ENCODE peak calls at places on chromosome 19, in ten cellular contexts. M is PC-3, J is uterus, G is cardiac muscle cell, P is psoas muscle, R is tibial nerve, Z is hepatocyte, I is heart left ventricle, O is upper lobe of right lung, H is AG04450. T is an unnamed sample. For H3K27me3, the result is how much of the 10 kb centered on the place peaks cover.

GRCh38 chr19:28465317-28466086 is 747.4 kb downstream of the UQCRFS1 start:
- DNase-seq in M (no peak), J (no peak), G (no peak), P (no peak), R (no peak), Z (no peak), I (no peak), O (no peak), H (no peak), T (no peak)

GRCh38 chr19:10227215-10227971 is 3.7 kb downstream of the S1PR2 start:
- DNase-seq in M (no peak), J (peak), G (peak), P (peak), R (peak), Z (no peak), I (peak), O (peak), H (no peak), T (no peak)

GRCh38 chr19:17942582-17943283 is 9.9 kb downstream of the CCDC124 start:
- DNase-seq in M (no peak), J (no peak), G (no peak), P (no peak), R (no peak), Z (no peak), I (no peak), O (no peak), H (no peak), T (no peak)

GRCh38 chr19:40629346-40629745 is 28.2 kb downstream of the LTBP4 start:
- DNase-seq in M (no peak), J (no peak), G (no peak), P (no peak), R (no peak), Z (no peak), I (no peak), O (no peak), H (no peak), T (no peak)

GRCh38 chr19:34480971-34481821 is at the start of gene WTIP:
- DNase-seq in M (peak), J (peak), G (peak), P (peak), R (peak), Z (peak), I (peak), O (peak), H (peak), T (peak)

GRCh38 chr19:57867868-57868492 is 18.3 kb downstream of the ZNF587 start:
- DNase-seq in M (no peak), J (no peak), G (no peak), P (no peak), R (no peak), Z (no peak), I (no peak), O (no peak), H (no peak), T (no peak)

GRCh38 chr19:7292950-7293794 is 1.0 kb downstream of the INSR start:
- DNase-seq in M (no peak), J (peak), G (peak), P (peak), R (no peak), Z (peak), I (peak), O (peak), H (no peak), T (no peak)

GRCh38 chr19:34173145-34173956 is 1.0 kb downstream of the LSM14A start:
- DNase-seq in M (peak), J (peak), G (peak), P (peak), R (peak), Z (peak), I (peak), O (no peak), H (no peak), T (no peak)

GRCh38 chr19:54654447-54655321 is 8.1 kb upstream of the LILRB4 start:
- DNase-seq in M (no peak), J (no peak), G (no peak), P (no peak), R (no peak), Z (no peak), I (no peak), O (no peak), H (no peak), T (no peak)

GRCh38 chr19:2974342-2974932 is 2.9 kb upstream of the TLE6 start:
- DNase-seq in M (no peak), J (peak), G (peak), P (peak), R (peak), Z (peak), I (peak), O (peak), H (no peak), T (no peak)

GRCh38 chr19:5403968-5404640 is 51.1 kb upstream of the ZNRF4 start:
- DNase-seq in M (peak), J (peak), G (peak), P (peak), R (peak), Z (peak), I (peak), O (peak), H (peak), T (peak)

GRCh38 chr19:41111296-41111695 is 2.9 kb upstream of the CYP2F1 start:
- DNase-seq in M (no peak), J (no peak), G (no peak), P (no peak), R (no peak), Z (no peak), I (no peak), O (no peak), H (no peak), T (no peak)

GRCh38 chr19:17938092-17938845 is 5.5 kb downstream of the CCDC124 start:
- DNase-seq in M (peak), J (peak), G (peak), P (peak), R (peak), Z (peak), I (peak), O (peak), H (peak), T (no peak)

GRCh38 chr19:23273022-23273593 is 22.9 kb upstream of the ZNF724 start:
- DNase-seq in M (no peak), J (no peak), G (no peak), P (peak), R (no peak), Z (no peak), I (no peak), O (no peak), H (no peak), T (no peak)

GRCh38 chr19:15292140-15292539 is 40.2 kb downstream of the BRD4 start:
- DNase-seq in M (no peak), J (no peak), G (no peak), P (no peak), R (no peak), Z (no peak), I (no peak), O (no peak), H (no peak), T (no peak)

GRCh38 chr19:10565028-10565566 is 713 bp downstream of the KRI1 start:
- DNase-seq in M (peak), J (peak), G (peak), P (peak), R (no peak), Z (peak), I (peak), O (peak), H (no peak), T (no peak)

GRCh38 chr19:49613374-49613773 is 22.4 kb downstream of the PRR12 start:
- DNase-seq in M (peak), J (no peak), G (no peak), P (no peak), R (no peak), Z (peak), I (no peak), O (no peak), H (no peak), T (no peak)

GRCh38 chr19:29260477-29261317 is 47.7 kb upstream of the UQCRFS1 start:
- DNase-seq in M (no peak), J (no peak), G (peak), P (no peak), R (no peak), Z (peak), I (no peak), O (no peak), H (no peak), T (no peak)

GRCh38 chr19:572891-573825 is 762 bp downstream of the BSG start:
- DNase-seq in M (peak), J (peak), G (peak), P (peak), R (no peak), Z (peak), I (peak), O (peak), H (no peak), T (no peak)

GRCh38 chr19:29873024-29873800 is 61.4 kb downstream of the CCNE1 start:
- DNase-seq in M (peak), J (peak), G (peak), P (peak), R (no peak), Z (peak), I (peak), O (peak), H (no peak), T (no peak)

GRCh38 chr19:17902701-17903100 is 30.1 kb upstream of the CCDC124 start:
- DNase-seq in M (no peak), J (no peak), G (peak), P (no peak), R (no peak), Z (no peak), I (no peak), O (no peak), H (peak), T (no peak)

GRCh38 chr19:8080832-8081231 is 28.3 kb downstream of the CCL25 start:
- DNase-seq in M (no peak), J (no peak), G (no peak), P (no peak), R (no peak), Z (no peak), I (no peak), O (no peak), H (no peak), T (no peak)

GRCh38 chr19:2511570-2511969 is 35.6 kb downstream of the GADD45B start:
- DNase-seq in M (no peak), J (no peak), G (no peak), P (no peak), R (no peak), Z (no peak), I (no peak), O (no peak), H (no peak), T (no peak)

GRCh38 chr19:7076151-7076550 is 6.6 kb downstream of the ZNF557 start:
- DNase-seq in M (no peak), J (no peak), G (no peak), P (no peak), R (no peak), Z (no peak), I (no peak), O (no peak), H (no peak), T (no peak)

GRCh38 chr19:2350656-2351055 is 9.4 kb upstream of the TMPRSS9 start:
- DNase-seq in M (no peak), J (no peak), G (no peak), P (peak), R (no peak), Z (no peak), I (no peak), O (no peak), H (no peak), T (no peak)

GRCh38 chr19:39411006-39411831 is 1.2 kb upstream of the PLEKHG2 start:
- DNase-seq in M (no peak), J (peak), G (peak), P (peak), R (no peak), Z (peak), I (no peak), O (no peak), H (no peak), T (no peak)

GRCh38 chr19:39412867-39413268 is 399 bp downstream of the PLEKHG2 start:
- DNase-seq in M (no peak), J (no peak), G (no peak), P (no peak), R (no peak), Z (no peak), I (no peak), O (no peak), H (no peak), T (no peak)

GRCh38 chr19:39413269-39413902 is 917 bp downstream of the PLEKHG2 start:
- DNase-seq in M (no peak), J (peak), G (peak), P (peak), R (no peak), Z (peak), I (peak), O (peak), H (no peak), T (no peak)

GRCh38 chr19:39411832-39412099 is 703 bp upstream of the PLEKHG2 start:
- DNase-seq in M (peak), J (peak), G (peak), P (peak), R (peak), Z (peak), I (peak), O (peak), H (peak), T (peak)

DNA sequence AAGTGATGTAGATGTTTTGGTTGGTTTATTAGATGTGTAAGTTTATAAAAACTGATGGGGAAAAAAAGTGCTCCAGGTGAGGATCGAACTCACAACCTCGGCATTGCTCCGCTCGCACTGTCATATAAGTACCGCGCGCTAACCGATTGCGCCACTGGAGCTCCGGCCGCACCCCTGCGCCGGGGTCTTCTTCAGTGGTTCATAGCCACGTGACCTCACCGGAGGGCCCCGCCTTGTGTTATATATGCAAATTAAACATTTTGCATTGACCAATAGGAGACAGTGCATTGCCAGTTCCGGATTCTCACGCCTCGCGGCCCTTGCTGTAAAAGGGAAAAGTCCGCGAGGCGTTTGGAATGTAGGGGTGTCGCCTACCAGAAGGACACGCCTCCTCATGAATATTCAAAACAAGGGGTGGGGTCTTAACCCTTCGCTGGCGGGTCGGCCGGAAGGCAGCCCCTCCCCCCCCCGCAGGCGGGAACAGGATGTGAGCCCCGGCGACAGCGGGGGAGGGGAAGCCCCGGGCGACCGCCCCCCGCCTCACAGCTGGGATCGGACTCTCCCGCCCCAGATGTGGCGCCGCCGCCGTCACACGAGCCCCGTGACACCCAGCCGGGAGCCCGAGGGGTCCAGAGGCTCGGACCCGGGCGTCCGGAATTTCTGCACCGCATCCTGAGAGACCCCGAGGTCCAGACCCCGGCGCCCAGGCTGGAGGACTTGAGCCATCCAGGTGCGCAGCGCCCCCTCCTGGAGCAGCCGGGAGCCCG is at the start of gene PLEKHG2:
- DNase-seq in M (peak), J (peak), G (peak), P (peak), R (peak), Z (peak), I (peak), O (peak), H (peak), T (peak)
- TF ChIP-seq CTCF in M (peak), J (peak), G (peak), P (no peak), R (peak), Z (peak), I (peak), O (peak), H (peak), T (peak)

GRCh38 chr19:13353625-13354024 is 152.7 kb downstream of the CACNA1A start:
- DNase-seq in M (no peak), J (no peak), G (no peak), P (no peak), R (no peak), Z (no peak), I (no peak), O (no peak), H (no peak), T (no peak)

GRCh38 chr19:13355356-13355755 is 150.9 kb downstream of the CACNA1A start:
- DNase-seq in M (no peak), J (no peak), G (no peak), P (no peak), R (no peak), Z (no peak), I (no peak), O (no peak), H (no peak), T (no peak)

GRCh38 chr19:13356185-13356584 is 150.1 kb downstream of the CACNA1A start:
- DNase-seq in M (no peak), J (no peak), G (no peak), P (no peak), R (no peak), Z (no peak), I (no peak), O (no peak), H (no peak), T (no peak)

DNA sequence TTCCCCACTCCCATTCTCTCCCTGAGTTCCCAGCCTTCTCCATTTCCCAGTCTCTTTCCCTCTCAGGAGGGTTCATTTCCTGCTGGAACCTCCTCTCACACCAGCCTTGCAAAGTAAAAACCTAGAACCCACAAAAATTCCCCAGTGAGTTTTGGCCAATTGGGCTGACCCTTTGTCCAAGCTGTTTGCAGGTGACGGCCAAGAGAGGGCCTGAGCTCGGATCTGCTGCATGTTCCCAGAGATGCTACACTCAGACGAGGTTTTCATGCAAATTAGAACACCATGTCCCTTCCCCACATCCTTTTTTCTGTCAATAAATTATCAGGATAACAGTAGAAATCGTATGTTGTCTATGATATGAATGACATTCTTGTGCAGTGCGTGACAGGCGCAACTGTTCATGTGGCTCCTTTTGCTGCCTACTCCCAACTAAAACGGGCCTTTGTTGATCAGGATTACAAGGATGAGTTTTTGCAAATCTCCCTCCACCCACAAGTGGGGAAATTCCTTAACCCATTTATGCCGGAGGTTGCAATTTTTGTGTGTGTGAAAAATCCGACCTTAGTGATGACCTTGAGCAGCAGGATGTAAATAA is 149.5 kb downstream of the CACNA1A start:
- DNase-seq in M (no peak), J (no peak), G (no peak), P (no peak), R (no peak), Z (no peak), I (no peak), O (no peak), H (no peak), T (no peak)
- H3K27me3 ChIP-seq in M (half or more), J (under half), G (under half), P (under half), R (under half), Z (under half), I (under half), O (under half), H (under half), T (under half)

DNA sequence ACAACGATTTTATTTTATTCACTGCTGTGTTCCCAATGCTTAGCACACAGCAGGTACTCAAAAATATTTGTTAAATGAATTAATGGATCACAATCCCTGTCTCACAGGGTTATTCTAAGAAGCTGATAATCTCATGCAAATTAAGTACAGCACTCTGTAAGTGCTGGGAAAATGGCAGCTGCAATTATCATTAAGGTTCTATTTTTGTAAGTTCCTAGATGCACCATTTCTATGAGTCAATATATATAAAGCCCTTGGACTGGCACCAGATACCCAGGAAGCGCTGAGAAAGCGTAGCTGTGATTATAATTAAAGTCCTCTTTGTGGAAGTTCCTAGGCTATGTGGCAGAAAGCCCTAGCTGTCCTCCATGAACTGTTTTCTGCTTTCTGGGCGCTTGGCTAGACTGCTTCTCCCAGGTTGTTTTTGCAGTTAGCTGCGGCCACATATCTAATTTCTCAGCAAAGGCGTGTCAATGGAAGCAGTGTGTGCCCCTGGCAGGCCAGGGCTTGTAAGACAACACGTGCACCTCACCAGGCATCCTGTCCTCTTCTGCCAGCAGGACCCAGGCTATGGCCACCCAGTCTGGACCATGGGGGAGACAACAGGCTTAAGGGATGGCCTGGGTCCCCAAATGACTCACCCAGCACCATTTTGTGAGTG is 5.2 kb upstream of the SRRM5 start:
- DNase-seq in M (no peak), J (no peak), G (no peak), P (no peak), R (no peak), Z (no peak), I (no peak), O (no peak), H (no peak), T (no peak)
- H3K27ac ChIP-seq in M (no peak), J (no peak), G (no peak), P (peak), R (no peak), Z (no peak), I (no peak), O (no peak), H (no peak), T (no peak)

GRCh38 chr19:48446579-48446978 is 796 bp downstream of the GRWD1 start:
- DNase-seq in M (no peak), J (no peak), G (no peak), P (no peak), R (no peak), Z (no peak), I (no peak), O (no peak), H (no peak), T (no peak)

GRCh38 chr19:48444933-48445194 is 919 bp upstream of the GRWD1 start:
- DNase-seq in M (no peak), J (no peak), G (peak), P (no peak), R (no peak), Z (no peak), I (no peak), O (no peak), H (no peak), T (no peak)

GRCh38 chr19:48445256-48445605 is 552 bp upstream of the GRWD1 start:
- DNase-seq in M (peak), J (no peak), G (peak), P (no peak), R (no peak), Z (peak), I (no peak), O (no peak), H (peak), T (no peak)

GRCh38 chr19:48444129-48444932 is 1.5 kb upstream of the GRWD1 start:
- DNase-seq in M (no peak), J (peak), G (no peak), P (no peak), R (no peak), Z (no peak), I (no peak), O (no peak), H (no peak), T (no peak)

DNA sequence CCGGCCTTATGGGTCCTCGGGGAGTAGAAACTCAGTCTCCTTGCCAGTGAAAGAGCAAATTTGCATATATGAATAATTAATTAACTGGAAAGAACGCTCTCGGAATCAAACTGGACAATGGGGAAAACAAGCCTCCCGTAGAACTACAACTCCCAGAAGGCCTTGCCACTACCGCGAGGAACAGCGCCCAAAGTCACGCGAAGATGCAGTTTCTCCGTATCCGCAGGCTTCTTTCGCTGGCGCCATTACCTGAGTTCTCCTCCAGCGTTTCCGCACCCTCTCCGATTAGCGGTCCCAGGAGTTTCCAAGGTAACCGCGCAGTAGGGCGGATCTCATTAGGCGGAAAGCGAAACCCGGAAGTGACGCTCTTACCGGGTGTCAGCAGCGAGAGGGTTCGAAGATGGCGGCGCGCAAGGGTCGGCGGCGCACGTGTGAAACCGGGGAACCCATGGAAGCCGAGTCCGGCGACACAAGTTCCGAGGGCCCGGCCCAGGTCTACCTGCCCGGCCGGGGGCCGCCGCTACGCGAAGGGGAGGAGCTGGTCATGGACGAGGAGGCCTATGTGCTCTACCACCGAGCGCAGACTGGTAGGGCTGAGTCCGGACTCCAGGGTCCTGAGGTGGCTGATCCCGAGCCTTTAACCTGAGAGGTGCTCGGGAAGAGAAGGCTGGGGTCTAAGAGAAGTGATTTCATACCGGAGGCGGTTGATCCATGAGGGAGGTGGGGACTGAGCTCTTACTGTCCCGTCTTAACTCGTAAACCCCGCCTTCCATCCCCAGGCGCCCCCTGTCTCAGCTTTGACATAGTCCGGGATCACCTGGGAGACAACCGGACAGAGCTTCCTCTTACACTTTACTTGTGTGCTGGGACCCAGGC is at the start of gene GRWD1:
- DNase-seq in M (peak), J (peak), G (peak), P (peak), R (peak), Z (peak), I (peak), O (peak), H (peak), T (peak)
- TF ChIP-seq CTCF in M (peak), J (no peak), G (peak), P (no peak), R (no peak), Z (peak), I (no peak), O (no peak), H (peak), T (no peak)